ENCODE peak calls at places on chromosomes 11 and 22, in five cellular contexts. One of them, this sample, is unnamed.

GRCh38 chr22:19776433-19777031 is 16.0 kb downstream of the TBX1 start:
- DNase-seq in Peyer's patch: no peak
- DNase-seq in kidney: peak; percentile 63
- DNase-seq in HFF-Myc: no peak
- DNase-seq in IMR-90: peak; percentile 19
- DNase-seq in this sample: no peak

GRCh38 chr22:45688606-45689080 is 17.0 kb downstream of the ATXN10 start:
- DNase-seq in kidney: no peak
- DNase-seq in Peyer's patch: no peak
- DNase-seq in IMR-90: peak; percentile 90
- DNase-seq in HFF-Myc: peak; percentile 79
- DNase-seq in this sample: peak; percentile 67

GRCh38 chr11:122666743-122667142 is 11.2 kb downstream of the UBASH3B start:
- DNase-seq in kidney: no peak
- DNase-seq in IMR-90: no peak
- DNase-seq in Peyer's patch: no peak
- DNase-seq in HFF-Myc: no peak
- DNase-seq in this sample: no peak

GRCh38 chr11:40987895-40988435 is 471.5 kb downstream of the LRRC4C start:
- DNase-seq in kidney: no peak
- DNase-seq in IMR-90: no peak
- DNase-seq in HFF-Myc: no peak
- DNase-seq in Peyer's patch: no peak
- DNase-seq in this sample: peak; percentile 76

GRCh38 chr11:44886765-44887164 is 63.9 kb downstream of the TP53I11 start:
- DNase-seq in Peyer's patch: no peak
- DNase-seq in kidney: no peak
- DNase-seq in HFF-Myc: no peak
- DNase-seq in IMR-90: peak; percentile 86
- DNase-seq in this sample: peak; percentile 4

GRCh38 chr22:48262596-48263430 is 1500.4 kb downstream of the TBC1D22A start:
- DNase-seq in HFF-Myc: no peak
- DNase-seq in Peyer's patch: no peak
- DNase-seq in IMR-90: no peak
- DNase-seq in kidney: no peak
- DNase-seq in this sample: no peak

GRCh38 chr22:27726726-27727449 is 74.7 kb downstream of the MN1 start:
- DNase-seq in HFF-Myc: peak; percentile 67
- DNase-seq in Peyer's patch: no peak
- DNase-seq in kidney: peak; percentile 95
- DNase-seq in IMR-90: peak; percentile 34
- DNase-seq in this sample: peak; percentile 80

GRCh38 chr22:39416319-39416718 is 16.7 kb downstream of the TAB1 start:
- DNase-seq in IMR-90: no peak
- DNase-seq in HFF-Myc: no peak
- DNase-seq in kidney: peak; percentile 69
- DNase-seq in Peyer's patch: peak; percentile 53
- DNase-seq in this sample: no peak

GRCh38 chr11:66488957-66489356 is 8.7 kb downstream of the DPP3 start:
- DNase-seq in kidney: no peak
- DNase-seq in Peyer's patch: no peak
- DNase-seq in HFF-Myc: no peak
- DNase-seq in IMR-90: no peak
- DNase-seq in this sample: no peak

GRCh38 chr11:30488304-30488998 is 97.7 kb downstream of the MPPED2 start:
- DNase-seq in HFF-Myc: no peak
- DNase-seq in kidney: no peak
- DNase-seq in Peyer's patch: no peak
- DNase-seq in IMR-90: peak; percentile 81
- DNase-seq in this sample: peak; percentile 71

GRCh38 chr22:46974631-46975585 is 212.5 kb downstream of the TBC1D22A start:
- DNase-seq in kidney: peak; percentile 62
- DNase-seq in Peyer's patch: no peak
- DNase-seq in HFF-Myc: no peak
- DNase-seq in IMR-90: no peak
- DNase-seq in this sample: no peak

GRCh38 chr11:110098645-110099044 is 5.5 kb downstream of the ZC3H12C start:
- DNase-seq in Peyer's patch: no peak
- DNase-seq in IMR-90: peak; percentile 13
- DNase-seq in HFF-Myc: no peak
- DNase-seq in kidney: no peak
- DNase-seq in this sample: peak; percentile 68

GRCh38 chr11:61739966-61740365 is 12.5 kb upstream of the MYRF start:
- DNase-seq in IMR-90: no peak
- DNase-seq in kidney: no peak
- DNase-seq in Peyer's patch: no peak
- DNase-seq in HFF-Myc: no peak
- DNase-seq in this sample: no peak

GRCh38 chr22:44678980-44679647 is 22.9 kb upstream of the PRR5 start:
- DNase-seq in kidney: no peak
- DNase-seq in IMR-90: no peak
- DNase-seq in HFF-Myc: no peak
- DNase-seq in Peyer's patch: no peak
- DNase-seq in this sample: no peak

GRCh38 chr11:20275987-20276660 is 87.4 kb upstream of the HTATIP2 start:
- DNase-seq in Peyer's patch: no peak
- DNase-seq in kidney: peak; percentile 41
- DNase-seq in HFF-Myc: no peak
- DNase-seq in IMR-90: no peak
- DNase-seq in this sample: no peak

GRCh38 chr11:65206901-65207300 is 25.2 kb downstream of the CAPN1 start:
- DNase-seq in kidney: no peak
- DNase-seq in HFF-Myc: no peak
- DNase-seq in IMR-90: no peak
- DNase-seq in Peyer's patch: no peak
- DNase-seq in this sample: no peak

GRCh38 chr11:3104961-3105790 is 48.0 kb upstream of the CARS1 start:
- DNase-seq in IMR-90: no peak
- DNase-seq in Peyer's patch: peak; percentile 33
- DNase-seq in kidney: peak; percentile 71
- DNase-seq in HFF-Myc: no peak
- DNase-seq in this sample: no peak

GRCh38 chr11:27291954-27292641 is 70.9 kb downstream of the CCDC34 start:
- DNase-seq in IMR-90: no peak
- DNase-seq in HFF-Myc: no peak
- DNase-seq in kidney: no peak
- DNase-seq in Peyer's patch: peak; percentile 66
- DNase-seq in this sample: no peak

GRCh38 chr11:131685206-131685605 is 314.8 kb downstream of the NTM start:
- DNase-seq in HFF-Myc: no peak
- DNase-seq in kidney: no peak
- DNase-seq in Peyer's patch: no peak
- DNase-seq in IMR-90: no peak
- DNase-seq in this sample: no peak

GRCh38 chr11:8685820-8686219 is 3.2 kb downstream of the RPL27A start:
- DNase-seq in Peyer's patch: no peak
- DNase-seq in kidney: no peak
- DNase-seq in HFF-Myc: no peak
- DNase-seq in IMR-90: no peak
- DNase-seq in this sample: no peak

GRCh38 chr11:117931971-117932370 is 2.8 kb upstream of the TMPRSS13 start:
- DNase-seq in HFF-Myc: no peak
- DNase-seq in IMR-90: no peak
- DNase-seq in Peyer's patch: peak; percentile 21
- DNase-seq in kidney: peak; percentile 61
- DNase-seq in this sample: peak; percentile 20

GRCh38 chr11:2178906-2179494 is 7.4 kb upstream of the TH start:
- DNase-seq in Peyer's patch: no peak
- DNase-seq in kidney: no peak
- DNase-seq in HFF-Myc: no peak
- DNase-seq in IMR-90: peak; percentile 37
- DNase-seq in this sample: peak; percentile 93

GRCh38 chr22:28711820-28712777 is 29.5 kb downstream of the CHEK2 start:
- DNase-seq in kidney: no peak
- DNase-seq in IMR-90: peak; percentile 97
- DNase-seq in HFF-Myc: peak; percentile 79
- DNase-seq in Peyer's patch: no peak
- DNase-seq in this sample: peak; percentile 94

GRCh38 chr11:68122936-68123539 is 1.9 kb upstream of the CHKA start:
- DNase-seq in kidney: no peak
- DNase-seq in HFF-Myc: no peak
- DNase-seq in IMR-90: no peak
- DNase-seq in Peyer's patch: peak; percentile 46
- DNase-seq in this sample: no peak

GRCh38 chr11:26149585-26149984 is 182.3 kb upstream of the ANO3 start:
- DNase-seq in HFF-Myc: no peak
- DNase-seq in Peyer's patch: no peak
- DNase-seq in kidney: peak; percentile 51
- DNase-seq in IMR-90: no peak
- DNase-seq in this sample: no peak

GRCh38 chr11:12577746-12578644 is 96.2 kb upstream of the TEAD1 start:
- DNase-seq in Peyer's patch: no peak
- DNase-seq in kidney: no peak
- DNase-seq in HFF-Myc: no peak
- DNase-seq in IMR-90: no peak
- DNase-seq in this sample: no peak
- TF ChIP-seq CTCF in Peyer's patch: no peak
- TF ChIP-seq CTCF in kidney: no peak
- TF ChIP-seq CTCF in HFF-Myc: no peak
- TF ChIP-seq CTCF in IMR-90: no peak
- TF ChIP-seq CTCF in this sample: no peak

GRCh38 chr22:24494182-24494534 is 974 bp upstream of the UPB1 start:
- DNase-seq in IMR-90: no peak
- DNase-seq in kidney: no peak
- DNase-seq in HFF-Myc: no peak
- DNase-seq in Peyer's patch: no peak
- DNase-seq in this sample: no peak
- H3K4me3 ChIP-seq in IMR-90: no peak overlapping the region
- H3K4me3 ChIP-seq in kidney: peak overlapping the region; percentile 49
- H3K4me3 ChIP-seq in HFF-Myc: peak overlapping the region; percentile 17
- H3K4me3 ChIP-seq in Peyer's patch: peak overlapping the region; percentile 53
- H3K4me3 ChIP-seq in this sample: no peak overlapping the region

DNA sequence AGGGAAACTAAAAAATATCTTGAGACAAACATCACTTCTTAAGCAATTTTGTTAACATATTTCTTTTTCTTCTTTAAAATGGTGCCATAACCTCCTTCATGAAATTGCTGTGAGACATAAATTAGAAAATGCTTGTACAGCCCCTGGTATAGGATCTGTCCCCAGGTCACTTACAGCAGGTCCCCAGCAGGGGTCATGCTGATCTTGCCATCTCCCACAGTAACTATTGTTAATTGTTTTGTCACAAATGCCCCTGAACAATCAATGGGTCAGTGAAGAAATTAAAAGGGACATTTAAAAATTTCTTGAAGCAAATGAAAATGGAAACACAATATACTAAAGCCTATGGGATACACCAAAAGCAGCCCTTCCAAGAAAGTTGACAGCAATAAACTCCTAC is 99.8 kb upstream of the OR4B1 start:
- DNase-seq in Peyer's patch: no peak
- DNase-seq in IMR-90: no peak
- DNase-seq in kidney: no peak
- DNase-seq in HFF-Myc: no peak
- DNase-seq in this sample: peak; percentile 31
- TF ChIP-seq CTCF in Peyer's patch: peak; percentile 32
- TF ChIP-seq CTCF in IMR-90: peak; percentile 15
- TF ChIP-seq CTCF in kidney: peak; percentile 26
- TF ChIP-seq CTCF in HFF-Myc: peak; percentile 48
- TF ChIP-seq CTCF in this sample: peak; percentile 52

DNA sequence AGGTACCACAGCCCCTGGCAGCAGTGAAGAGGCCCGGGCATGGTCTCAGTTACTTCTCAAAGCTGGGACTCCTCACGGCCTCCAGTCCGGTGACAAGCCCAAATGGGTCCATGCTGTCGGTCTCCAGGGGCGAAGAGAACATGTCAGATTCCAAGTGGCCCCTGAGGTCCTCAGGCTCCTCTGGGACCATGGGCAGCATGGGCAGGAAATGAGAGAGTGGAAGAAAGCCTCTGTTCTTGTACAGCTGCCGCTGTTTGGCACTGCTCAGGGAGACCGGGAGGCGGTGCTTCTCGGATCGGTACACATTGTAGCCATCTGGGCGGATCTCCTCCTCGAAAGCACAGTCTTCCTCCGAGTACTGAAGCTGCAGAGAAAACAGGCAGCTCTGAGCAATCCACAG is 4.6 kb downstream of the FGF19 start:
- DNase-seq in HFF-Myc: no peak
- DNase-seq in IMR-90: no peak
- DNase-seq in kidney: no peak
- DNase-seq in Peyer's patch: no peak
- DNase-seq in this sample: no peak
- H3K4me3 ChIP-seq in HFF-Myc: no peak overlapping the region
- H3K4me3 ChIP-seq in IMR-90: no peak overlapping the region
- H3K4me3 ChIP-seq in kidney: no peak overlapping the region
- H3K4me3 ChIP-seq in Peyer's patch: no peak overlapping the region
- H3K4me3 ChIP-seq in this sample: no peak overlapping the region

GRCh38 chr11:72609045-72609444 is 65.2 kb downstream of the PDE2A start:
- DNase-seq in HFF-Myc: no peak
- DNase-seq in Peyer's patch: no peak
- DNase-seq in kidney: no peak
- DNase-seq in IMR-90: peak; percentile 30
- DNase-seq in this sample: peak; percentile 35

GRCh38 chr11:72606362-72607100 is 67.7 kb downstream of the PDE2A start:
- DNase-seq in IMR-90: no peak
- DNase-seq in Peyer's patch: no peak
- DNase-seq in HFF-Myc: no peak
- DNase-seq in kidney: no peak
- DNase-seq in this sample: no peak

GRCh38 chr11:72607101-72607468 is 67.1 kb downstream of the PDE2A start:
- DNase-seq in kidney: no peak
- DNase-seq in HFF-Myc: no peak
- DNase-seq in Peyer's patch: no peak
- DNase-seq in IMR-90: no peak
- DNase-seq in this sample: no peak

GRCh38 chr11:72607496-72607895 is 66.7 kb downstream of the PDE2A start:
- DNase-seq in kidney: no peak
- DNase-seq in HFF-Myc: no peak
- DNase-seq in IMR-90: no peak
- DNase-seq in Peyer's patch: no peak
- DNase-seq in this sample: no peak

DNA sequence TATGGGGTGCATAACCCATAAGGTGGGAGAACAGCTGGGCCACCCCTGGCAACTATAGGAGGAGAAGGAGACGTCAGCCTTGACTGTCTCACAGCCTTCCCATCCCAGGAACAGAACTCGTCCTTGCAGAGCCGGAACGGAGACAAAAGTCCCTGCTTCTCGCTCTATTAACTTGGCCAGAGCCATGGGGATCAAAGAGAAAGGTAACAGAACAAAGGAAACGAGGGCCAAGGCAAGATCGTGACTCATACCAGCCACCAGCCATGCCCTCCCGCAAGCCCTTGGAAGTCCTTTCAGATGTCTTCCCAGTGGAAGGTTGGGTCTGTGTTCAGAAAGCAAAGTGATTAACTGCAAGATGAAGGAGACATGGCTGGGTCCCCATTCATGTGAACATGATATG is 64.8 kb downstream of the PDE2A start:
- DNase-seq in kidney: no peak
- DNase-seq in HFF-Myc: no peak
- DNase-seq in IMR-90: no peak
- DNase-seq in Peyer's patch: no peak
- DNase-seq in this sample: no peak
- TF ChIP-seq CTCF in kidney: no peak
- TF ChIP-seq CTCF in HFF-Myc: no peak
- TF ChIP-seq CTCF in IMR-90: no peak
- TF ChIP-seq CTCF in Peyer's patch: no peak
- TF ChIP-seq CTCF in this sample: no peak

This sample was measured in epithelial cell of esophagus.